ENCODE peak calls at places on chromosomes 13 and 19, in six cellular contexts. D is NCI-H774; P is fibroblast of the aortic adventitia; A is suprapubic skin; T is effector CD4-positive, alpha-beta T cell; Q is choroid plexus epithelial cell. H is an unnamed sample.

GRCh38 chr19:2495651-2496316 is 19.9 kb downstream of the GADD45B start:
- DNase-seq in A (no peak), T (no peak), Q (no peak), P (peak), D (no peak), H (no peak)

GRCh38 chr13:46315491-46316075 is 71.5 kb downstream of the RUBCNL start:
- DNase-seq in T (no peak), Q (no peak), A (no peak), D (no peak), P (no peak), H (no peak)

GRCh38 chr19:29697523-29698261 is 17.4 kb downstream of the C19orf12 start:
- DNase-seq in A (no peak), D (no peak), P (no peak), Q (no peak), T (no peak), H (no peak)

GRCh38 chr13:114001331-114002008 is 27.6 kb upstream of the C13orf46 start:
- DNase-seq in P (no peak), A (no peak), Q (no peak), D (no peak), T (no peak), H (no peak)

GRCh38 chr13:52130641-52131040 is 1.8 kb upstream of the NEK5 start:
- DNase-seq in A (no peak), T (no peak), Q (no peak), D (no peak), P (no peak), H (no peak)

GRCh38 chr13:91375119-91375729 is 23.2 kb upstream of the GPC5 start:
- DNase-seq in P (peak), A (no peak), Q (peak), T (no peak), D (no peak), H (no peak)

GRCh38 chr19:58305932-58306323 is 751 bp downstream of the ERVK3-1 start:
- DNase-seq in A (no peak), Q (peak), P (no peak), T (no peak), D (no peak), H (no peak)

GRCh38 chr13:42924290-42924803 is 67.7 kb downstream of the EPSTI1 start:
- DNase-seq in A (no peak), T (no peak), P (no peak), D (no peak), Q (no peak), H (no peak)

GRCh38 chr19:40610396-40611064 is 9.4 kb downstream of the LTBP4 start:
- DNase-seq in Q (no peak), A (peak), P (no peak), T (peak), D (peak), H (no peak)

GRCh38 chr13:113209336-113209879 is at the start of gene CUL4A:
- DNase-seq in A (peak), P (peak), Q (peak), T (peak), D (peak), H (peak)